ENCODE peak calls at places on chromosomes 2 and 18, in five cellular contexts. J is kidney, R is endodermal cell, B is colonic mucosa, Z is endothelial cell of umbilical vein. W is an unnamed sample.
A peak's percentile ranks its signal among the peaks of the same experiment; 100 is the strongest.

GRCh38 chr2:74146929-74147728 is 583 bp downstream of the BOLA3 start:
- DNase-seq in B (no peak), R (no peak), J (no peak), Z (peak; percentile 9), W (peak; percentile 54)

GRCh38 chr2:136098441-136098840 is 19.5 kb downstream of the CXCR4 start:
- DNase-seq in B (no peak), J (no peak), R (no peak), Z (no peak), W (no peak)

GRCh38 chr2:202965810-202966454 is 48.7 kb upstream of the NBEAL1 start:
- DNase-seq in R (peak; percentile 62), Z (peak; percentile 15), J (no peak), B (no peak), W (peak; percentile 21)

GRCh38 chr2:188512456-188512855 is 220.8 kb downstream of the GULP1 start:
- DNase-seq in R (no peak), B (no peak), J (no peak), Z (peak; percentile 69), W (peak; percentile 25)

GRCh38 chr2:232526296-232527055 is 516 bp downstream of the CHRND start:
- DNase-seq in R (no peak), J (no peak), B (no peak), Z (no peak), W (no peak)

GRCh38 chr18:9535430-9535972 is 60.2 kb downstream of the RALBP1 start:
- DNase-seq in Z (no peak), J (peak; percentile 10), B (no peak), R (no peak), W (no peak)

GRCh38 chr2:126880262-126880800 is 18.4 kb upstream of the TEX51 start:
- DNase-seq in Z (no peak), B (no peak), J (no peak), R (peak; percentile 32), W (no peak)

GRCh38 chr2:6827516-6828298 is 38.0 kb downstream of the CMPK2 start:
- DNase-seq in B (no peak), R (no peak), Z (no peak), J (no peak), W (no peak)

GRCh38 chr2:182646763-182647498 is 69.1 kb upstream of the DNAJC10 start:
- DNase-seq in Z (no peak), B (no peak), J (no peak), R (no peak), W (no peak)

GRCh38 chr2:119389615-119390306 is 23.0 kb downstream of the DBI start:
- DNase-seq in R (peak; percentile 39), Z (no peak), B (peak; percentile 57), J (peak; percentile 82), W (peak; percentile 69)

GRCh38 chr2:217849154-217849553 is 153.6 kb downstream of the TNS1 start:
- DNase-seq in R (no peak), Z (peak; percentile 48), J (no peak), B (no peak), W (no peak)

GRCh38 chr2:217847552-217848350 is 155.0 kb downstream of the TNS1 start:
- DNase-seq in B (no peak), Z (no peak), J (peak; percentile 66), R (no peak), W (no peak)

GRCh38 chr2:217851191-217852020 is 151.4 kb downstream of the TNS1 start:
- DNase-seq in J (no peak), R (no peak), Z (peak; percentile 18), B (no peak), W (peak; percentile 21)

GRCh38 chr2:217848351-217848957 is 154.3 kb downstream of the TNS1 start:
- DNase-seq in B (no peak), R (no peak), Z (no peak), J (peak; percentile 68), W (no peak)

GRCh38 chr2:217849576-217849975 is 153.2 kb downstream of the TNS1 start:
- DNase-seq in J (no peak), B (no peak), R (no peak), Z (no peak), W (no peak)
- H3K9ac ChIP-seq in J (no peak overlapping the region), B (no peak overlapping the region), R (no peak overlapping the region), Z (peak overlapping the region; percentile 41), W (no peak overlapping the region)

DNA sequence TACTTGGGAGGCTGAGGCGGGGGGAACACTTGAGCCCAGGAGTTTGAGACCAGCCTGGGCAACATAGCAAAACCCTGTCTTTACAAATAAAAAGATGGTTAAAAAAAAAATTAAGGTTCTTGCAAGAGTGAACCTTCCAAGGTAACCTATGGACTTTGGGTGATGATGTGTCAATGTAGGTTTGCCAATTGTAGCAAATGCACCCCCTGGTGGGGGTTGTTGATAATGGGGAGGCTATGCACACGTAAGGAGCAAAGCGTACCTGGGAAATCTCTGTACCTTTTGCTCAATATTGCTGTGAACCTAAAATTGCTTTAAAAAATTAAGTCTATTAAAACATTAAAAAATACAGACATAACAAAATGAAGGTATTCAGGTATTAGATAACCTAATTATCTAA is 70.4 kb downstream of the CWC22 start:
- DNase-seq in B (peak; percentile 45), R (peak; percentile 87), J (no peak), Z (peak; percentile 9), W (peak; percentile 22)
- TF ChIP-seq CTCF in B (peak; percentile 25), R (peak; percentile 82), J (peak; percentile 10), Z (peak; percentile 31), W (peak; percentile 60)

GRCh38 chr18:35474884-35475283 is 22.9 kb downstream of the INO80C start:
- DNase-seq in B (no peak), R (no peak), Z (no peak), J (no peak), W (no peak)

GRCh38 chr18:35477497-35477896 is 20.3 kb downstream of the INO80C start:
- DNase-seq in R (no peak), B (no peak), Z (no peak), J (no peak), W (no peak)

GRCh38 chr18:35479911-35480586 is 17.7 kb downstream of the INO80C start:
- DNase-seq in J (no peak), B (peak; percentile 66), R (no peak), Z (no peak), W (peak; percentile 41)

GRCh38 chr18:35478520-35479435 is 19.0 kb downstream of the INO80C start:
- DNase-seq in R (no peak), B (peak; percentile 58), J (no peak), Z (peak; percentile 81), W (peak; percentile 100)

DNA sequence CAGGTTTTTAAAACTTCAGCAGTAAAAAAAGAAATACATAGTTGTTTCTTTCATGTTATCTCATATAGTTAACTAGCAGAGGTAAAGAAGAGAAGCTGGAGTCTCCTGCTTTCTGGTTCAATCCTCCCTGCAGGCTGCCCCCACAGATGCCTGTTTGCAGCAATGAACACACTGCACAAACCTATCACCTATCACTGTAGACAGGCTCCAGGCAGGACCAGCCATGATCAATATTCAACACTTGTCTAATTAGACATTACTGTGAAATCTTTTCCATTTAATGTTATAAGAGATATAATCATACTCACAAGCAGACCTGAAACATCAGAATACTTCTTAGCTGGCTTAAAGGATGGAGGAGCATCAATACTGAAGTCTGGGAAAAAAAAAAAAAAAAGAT is 19.8 kb downstream of the INO80C start:
- DNase-seq in J (no peak), Z (no peak), R (no peak), B (no peak), W (no peak)
- H3K9ac ChIP-seq in J (no peak overlapping the region), Z (peak overlapping the region; percentile 76), R (no peak overlapping the region), B (no peak overlapping the region), W (peak overlapping the region; percentile 94)

DNA sequence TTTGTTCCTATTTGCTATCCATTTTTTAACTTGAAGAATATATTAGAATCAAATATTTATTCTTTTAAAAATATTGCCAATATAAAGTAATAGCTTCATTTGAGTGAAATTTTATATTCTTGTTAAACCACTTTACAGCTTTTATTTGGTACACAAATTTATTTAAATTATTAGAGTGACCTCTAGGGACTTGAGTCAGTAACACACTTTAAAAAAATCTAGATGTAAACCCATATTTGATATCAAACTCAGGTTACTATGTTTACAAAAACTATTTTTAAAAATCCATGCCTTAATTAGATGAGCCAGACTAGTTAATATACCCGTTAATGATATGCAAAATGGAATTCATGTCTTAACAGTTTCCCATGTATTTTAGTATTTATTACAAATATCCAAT is 134.6 kb downstream of the MAP4K4 start:
- DNase-seq in J (no peak), B (no peak), R (no peak), Z (peak; percentile 41), W (no peak)
- TF ChIP-seq CTCF in J (no peak), B (no peak), R (peak; percentile 65), Z (peak; percentile 2), W (peak; percentile 14)

DNA sequence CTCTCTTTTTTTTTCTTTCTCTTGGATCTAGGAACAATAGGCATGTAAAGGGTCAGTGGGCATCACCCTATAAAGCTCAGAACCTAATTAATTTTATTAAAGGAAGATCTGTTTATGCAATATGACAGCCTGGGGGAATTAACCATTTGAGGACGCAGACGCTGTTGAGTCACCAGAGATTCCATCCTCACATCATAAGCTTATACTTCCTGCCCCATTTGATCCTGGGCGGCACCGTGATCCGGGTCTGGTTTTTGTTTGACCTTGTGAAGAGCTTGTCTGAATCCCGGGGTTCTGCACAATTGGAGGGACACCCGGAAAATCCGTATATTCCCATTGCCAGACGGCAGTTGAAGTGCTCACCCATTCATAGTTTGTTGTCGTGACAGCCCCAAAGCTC is 16.8 kb upstream of the BCL11A start:
- DNase-seq in R (no peak), J (no peak), B (no peak), Z (no peak), W (no peak)
- H3K9ac ChIP-seq in R (no peak overlapping the region), J (no peak overlapping the region), B (no peak overlapping the region), Z (no peak overlapping the region), W (no peak overlapping the region)

GRCh38 chr18:63488160-63488559 is 11.4 kb downstream of the SERPINB5 start:
- DNase-seq in J (no peak), Z (no peak), B (no peak), R (no peak), W (no peak)
- TF ChIP-seq CTCF in J (no peak), Z (no peak), B (no peak), R (no peak), W (no peak)

W was measured in mammary epithelial cell.